ENCODE peak calls at places on chromosomes 12 and 14, in six cellular contexts. E is stomach, N is esophagus muscularis mucosa, P is A549, B is transverse colon, V is tibial nerve. W is an unnamed sample.

GRCh38 chr14:52043690-52044089 is 25.2 kb downstream of the NID2 start:
- DNase-seq in B (peak; percentile 49), E (peak; percentile 36), P (peak; percentile 73), N (peak; percentile 89), V (no peak), W (no peak)

GRCh38 chr12:613996-614726 is 49.1 kb downstream of the NINJ2 start:
- DNase-seq in N (no peak), P (no peak), V (no peak), E (peak; percentile 35), B (peak; percentile 21), W (no peak)

GRCh38 chr12:14260011-14260993 is 105.2 kb upstream of the ATF7IP start:
- DNase-seq in E (peak; percentile 89), V (peak; percentile 88), P (no peak), B (peak; percentile 91), N (peak; percentile 96), W (peak; percentile 96)

GRCh38 chr12:104733717-104734175 is 224.3 kb downstream of the SLC41A2 start:
- DNase-seq in E (no peak), B (no peak), V (no peak), P (no peak), N (no peak), W (no peak)

GRCh38 chr12:55927588-55928502 is at the start of gene PYM1:
- DNase-seq in N (peak; percentile 93), B (peak; percentile 91), P (peak; percentile 69), V (peak; percentile 80), E (peak; percentile 88), W (peak; percentile 93)

GRCh38 chr12:13211191-13211858 is 14.8 kb downstream of the EMP1 start:
- DNase-seq in E (no peak), N (no peak), V (no peak), P (no peak), B (no peak), W (no peak)

GRCh38 chr12:81811066-81811777 is 52.1 kb upstream of the PPFIA2 start:
- DNase-seq in N (no peak), B (no peak), V (peak; percentile 54), P (no peak), E (no peak), W (no peak)

GRCh38 chr14:93103392-93104080 is 12.2 kb downstream of the ITPK1 start:
- DNase-seq in P (no peak), N (no peak), V (no peak), B (peak; percentile 83), E (peak; percentile 74), W (no peak)

GRCh38 chr14:39491134-39491541 is 58.9 kb upstream of the FBXO33 start:
- DNase-seq in N (no peak), E (no peak), P (peak; percentile 15), V (no peak), B (no peak), W (no peak)

GRCh38 chr12:129540249-129540648 is 363.6 kb downstream of the TMEM132D start:
- DNase-seq in V (no peak), E (no peak), N (no peak), P (no peak), B (no peak), W (no peak)

GRCh38 chr12:54135621-54136027 is 53.2 kb downstream of the SMUG1 start:
- DNase-seq in E (peak; percentile 85), N (no peak), P (no peak), B (no peak), V (no peak), W (no peak)

GRCh38 chr12:84270470-84271140 is 642.0 kb downstream of the SLC6A15 start:
- DNase-seq in N (no peak), P (no peak), B (no peak), E (peak; percentile 37), V (no peak), W (no peak)

GRCh38 chr14:35944847-35945246 is 118.7 kb downstream of the BRMS1L start:
- DNase-seq in E (no peak), B (peak; percentile 26), V (no peak), P (peak; percentile 31), N (peak; percentile 55), W (no peak)

GRCh38 chr12:123949118-123949774 is 23.4 kb downstream of the CCDC92 start:
- DNase-seq in V (no peak), P (no peak), E (no peak), B (no peak), N (no peak), W (no peak)

GRCh38 chr14:61218765-61219164 is 62.4 kb downstream of the TMEM30B start:
- DNase-seq in B (no peak), E (no peak), P (no peak), V (peak; percentile 55), N (no peak), W (no peak)

GRCh38 chr12:13941258-13942249 is 39.8 kb downstream of the GRIN2B start:
- DNase-seq in P (peak; percentile 87), N (peak; percentile 75), V (peak; percentile 13), B (peak; percentile 78), E (peak; percentile 75), W (no peak)

GRCh38 chr12:716506-716905 is 35.9 kb upstream of the WNK1 start:
- DNase-seq in P (no peak), B (no peak), N (no peak), E (no peak), V (no peak), W (no peak)

GRCh38 chr12:6334940-6335450 is 6.9 kb downstream of the TNFRSF1A start:
- DNase-seq in V (no peak), P (no peak), B (peak; percentile 58), E (peak; percentile 43), N (no peak), W (no peak)

GRCh38 chr14:92317511-92317910 is 5.5 kb upstream of the SLC24A4 start:
- DNase-seq in N (no peak), E (no peak), P (no peak), B (no peak), V (no peak), W (no peak)

GRCh38 chr12:14408208-14408607 is 42.7 kb downstream of the ATF7IP start:
- DNase-seq in B (no peak), V (no peak), N (no peak), P (no peak), E (no peak), W (no peak)

GRCh38 chr12:127690161-127690560 is 576.8 kb upstream of the TMEM132C start:
- DNase-seq in E (no peak), P (no peak), B (no peak), N (no peak), V (no peak), W (no peak)

GRCh38 chr12:31874961-31875608 is 84.1 kb upstream of the RESF1 start:
- DNase-seq in E (peak; percentile 55), N (no peak), V (peak; percentile 11), P (peak; percentile 40), B (peak; percentile 40), W (peak; percentile 65)

GRCh38 chr12:101338087-101338486 is 58.2 kb downstream of the UTP20 start:
- DNase-seq in N (no peak), B (no peak), V (no peak), P (no peak), E (no peak), W (no peak)

GRCh38 chr14:20400965-20401593 is 12.2 kb downstream of the TEP1 start:
- DNase-seq in E (no peak), N (no peak), B (no peak), P (peak; percentile 18), V (no peak), W (no peak)

GRCh38 chr12:110555509-110556406 is 27.4 kb downstream of the PPTC7 start:
- DNase-seq in P (no peak), V (no peak), E (no peak), B (no peak), N (no peak), W (no peak)

GRCh38 chr12:25997401-25997973 is 39.0 kb downstream of the RASSF8 start:
- DNase-seq in P (peak; percentile 25), E (no peak), B (no peak), N (no peak), V (no peak), W (no peak)
- TF ChIP-seq EP300 in P (no peak), E (no peak), B (no peak), N (no peak), V (no peak), W (no peak)

GRCh38 chr12:95458761-95459160 is 15.2 kb upstream of the METAP2 start:
- DNase-seq in B (no peak), E (no peak), P (no peak), N (no peak), V (no peak), W (no peak)

GRCh38 chr12:95462081-95462480 is 11.9 kb upstream of the METAP2 start:
- DNase-seq in E (no peak), P (no peak), N (no peak), V (no peak), B (no peak), W (no peak)

GRCh38 chr12:95460901-95461300 is 13.1 kb upstream of the METAP2 start:
- DNase-seq in E (no peak), B (no peak), V (no peak), N (no peak), P (no peak), W (no peak)

GRCh38 chr12:95459310-95459709 is 14.6 kb upstream of the METAP2 start:
- DNase-seq in N (no peak), B (no peak), V (no peak), P (no peak), E (no peak), W (no peak)

GRCh38 chr12:95460105-95460504 is 13.8 kb upstream of the METAP2 start:
- DNase-seq in E (no peak), V (no peak), N (no peak), B (no peak), P (no peak), W (no peak)
- TF ChIP-seq EP300 in E (no peak), V (no peak), N (no peak), B (no peak), P (no peak), W (no peak)

GRCh38 chr12:102964872-102965271 is 7.4 kb downstream of the ASCL1 start:
- DNase-seq in N (no peak), E (peak; percentile 52), P (peak; percentile 33), V (no peak), B (peak; percentile 54), W (no peak)
- TF ChIP-seq EP300 in N (no peak), E (no peak), P (no peak), V (no peak), B (no peak), W (no peak)

GRCh38 chr14:91265404-91265803 is 20.9 kb upstream of the GPR68 start:
- DNase-seq in N (no peak), B (no peak), E (no peak), V (no peak), P (no peak), W (no peak)

GRCh38 chr14:91270619-91271018 is 26.1 kb upstream of the GPR68 start:
- DNase-seq in N (no peak), B (no peak), V (no peak), P (no peak), E (no peak), W (no peak)

GRCh38 chr14:91269076-91269991 is 24.8 kb upstream of the GPR68 start:
- DNase-seq in P (no peak), B (peak; percentile 39), V (peak; percentile 17), N (no peak), E (no peak), W (no peak)

GRCh38 chr14:91270188-91270587 is 25.7 kb upstream of the GPR68 start:
- DNase-seq in B (no peak), V (no peak), N (no peak), P (no peak), E (no peak), W (no peak)

DNA sequence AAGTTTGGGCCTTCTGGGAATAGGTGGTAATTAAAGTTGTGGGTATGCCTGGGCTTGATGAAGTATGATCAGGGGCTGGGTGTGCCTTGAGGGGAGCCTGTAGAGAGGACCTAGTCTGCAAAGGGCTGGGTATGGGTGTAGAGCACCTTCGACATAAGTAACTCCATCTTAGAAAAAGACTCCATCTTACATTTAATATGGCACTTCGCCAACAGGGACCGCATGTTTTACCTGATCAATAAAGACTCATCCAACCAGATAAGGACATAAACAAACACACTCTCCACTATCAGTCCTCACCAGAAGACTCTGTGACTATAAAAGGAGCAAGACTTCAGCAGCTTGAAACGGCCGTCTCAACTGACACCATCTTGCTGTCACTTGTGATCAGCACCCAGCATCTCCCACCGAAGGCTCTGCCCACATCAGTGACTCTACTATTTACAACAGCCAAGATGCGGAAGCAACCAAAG is 23.5 kb upstream of the GPR68 start:
- DNase-seq in N (no peak), P (no peak), E (no peak), B (no peak), V (no peak), W (no peak)
- TF ChIP-seq EP300 in N (no peak), P (no peak), E (no peak), B (no peak), V (no peak), W (no peak)

W was measured in sigmoid colon.